ENCODE peak calls at places on chromosomes 1 and 21, in ten cellular contexts. One of them, this sample, is unnamed.

GRCh38 chr1:45326627-45327591 is at the start of gene HPDL:
- DNase-seq in left ventricle myocardium inferior: peak; percentile 63
- DNase-seq in stimulated activated naive B cell treated with anti-CD40 and anti-IgM and Interleukin-4, amounts not matched to agents 10 μg/mL and 1 μg/mL and 100 μg/mL, for 72 hours: peak; percentile 47
- DNase-seq in T follicular helper cell: peak; percentile 36
- DNase-seq in H9: peak; percentile 94
- DNase-seq in iris pigment epithelial cell: peak; percentile 41
- DNase-seq in stimulated activated naive CD4-positive, alpha-beta T cell treated with Interleukin-2 at 50 U/mL for 16 hours: peak; percentile 58
- DNase-seq in endothelial cell: peak; percentile 58
- DNase-seq in GM18507: peak; percentile 72
- DNase-seq in CD4-positive, CD25-positive, alpha-beta regulatory T cell: peak; percentile 36
- DNase-seq in this sample: peak; percentile 23

GRCh38 chr21:42465008-42465878 is 30.8 kb downstream of the RSPH1 start:
- DNase-seq in endothelial cell: no peak
- DNase-seq in iris pigment epithelial cell: no peak
- DNase-seq in left ventricle myocardium inferior: no peak
- DNase-seq in stimulated activated naive CD4-positive, alpha-beta T cell treated with Interleukin-2 at 50 U/mL for 16 hours: no peak
- DNase-seq in GM18507: no peak
- DNase-seq in H9: no peak
- DNase-seq in CD4-positive, CD25-positive, alpha-beta regulatory T cell: no peak
- DNase-seq in T follicular helper cell: no peak
- DNase-seq in stimulated activated naive B cell treated with anti-CD40 and anti-IgM and Interleukin-4, amounts not matched to agents 10 μg/mL and 1 μg/mL and 100 μg/mL, for 72 hours: peak; percentile 80
- DNase-seq in this sample: no peak

GRCh38 chr1:30616759-30617158 is 106.6 kb downstream of the MATN1 start:
- DNase-seq in GM18507: no peak
- DNase-seq in T follicular helper cell: no peak
- DNase-seq in stimulated activated naive CD4-positive, alpha-beta T cell treated with Interleukin-2 at 50 U/mL for 16 hours: no peak
- DNase-seq in CD4-positive, CD25-positive, alpha-beta regulatory T cell: no peak
- DNase-seq in H9: no peak
- DNase-seq in left ventricle myocardium inferior: no peak
- DNase-seq in iris pigment epithelial cell: no peak
- DNase-seq in stimulated activated naive B cell treated with anti-CD40 and anti-IgM and Interleukin-4, amounts not matched to agents 10 μg/mL and 1 μg/mL and 100 μg/mL, for 72 hours: no peak
- DNase-seq in endothelial cell: no peak
- DNase-seq in this sample: no peak

GRCh38 chr1:30353637-30354036 is 369.7 kb downstream of the MATN1 start:
- DNase-seq in iris pigment epithelial cell: no peak
- DNase-seq in CD4-positive, CD25-positive, alpha-beta regulatory T cell: no peak
- DNase-seq in GM18507: no peak
- DNase-seq in H9: no peak
- DNase-seq in endothelial cell: no peak
- DNase-seq in left ventricle myocardium inferior: no peak
- DNase-seq in T follicular helper cell: no peak
- DNase-seq in stimulated activated naive B cell treated with anti-CD40 and anti-IgM and Interleukin-4, amounts not matched to agents 10 μg/mL and 1 μg/mL and 100 μg/mL, for 72 hours: no peak
- DNase-seq in stimulated activated naive CD4-positive, alpha-beta T cell treated with Interleukin-2 at 50 U/mL for 16 hours: no peak
- DNase-seq in this sample: no peak

GRCh38 chr1:76090284-76091180 is 16.0 kb downstream of the ST6GALNAC3 start:
- DNase-seq in CD4-positive, CD25-positive, alpha-beta regulatory T cell: no peak
- DNase-seq in T follicular helper cell: no peak
- DNase-seq in H9: no peak
- DNase-seq in GM18507: no peak
- DNase-seq in stimulated activated naive CD4-positive, alpha-beta T cell treated with Interleukin-2 at 50 U/mL for 16 hours: no peak
- DNase-seq in left ventricle myocardium inferior: no peak
- DNase-seq in stimulated activated naive B cell treated with anti-CD40 and anti-IgM and Interleukin-4, amounts not matched to agents 10 μg/mL and 1 μg/mL and 100 μg/mL, for 72 hours: no peak
- DNase-seq in endothelial cell: no peak
- DNase-seq in iris pigment epithelial cell: peak; percentile 5
- DNase-seq in this sample: no peak

GRCh38 chr1:206925116-206925736 is 3.5 kb upstream of the FCMR start:
- DNase-seq in T follicular helper cell: peak; percentile 28
- DNase-seq in stimulated activated naive B cell treated with anti-CD40 and anti-IgM and Interleukin-4, amounts not matched to agents 10 μg/mL and 1 μg/mL and 100 μg/mL, for 72 hours: peak; percentile 84
- DNase-seq in left ventricle myocardium inferior: no peak
- DNase-seq in H9: peak; percentile 64
- DNase-seq in iris pigment epithelial cell: no peak
- DNase-seq in stimulated activated naive CD4-positive, alpha-beta T cell treated with Interleukin-2 at 50 U/mL for 16 hours: peak; percentile 38
- DNase-seq in endothelial cell: no peak
- DNase-seq in CD4-positive, CD25-positive, alpha-beta regulatory T cell: peak; percentile 35
- DNase-seq in GM18507: no peak
- DNase-seq in this sample: peak; percentile 43

GRCh38 chr1:227942716-227943261 is 4.9 kb downstream of the WNT9A start:
- DNase-seq in endothelial cell: peak; percentile 3
- DNase-seq in left ventricle myocardium inferior: no peak
- DNase-seq in T follicular helper cell: no peak
- DNase-seq in GM18507: no peak
- DNase-seq in stimulated activated naive B cell treated with anti-CD40 and anti-IgM and Interleukin-4, amounts not matched to agents 10 μg/mL and 1 μg/mL and 100 μg/mL, for 72 hours: no peak
- DNase-seq in stimulated activated naive CD4-positive, alpha-beta T cell treated with Interleukin-2 at 50 U/mL for 16 hours: no peak
- DNase-seq in CD4-positive, CD25-positive, alpha-beta regulatory T cell: no peak
- DNase-seq in H9: no peak
- DNase-seq in iris pigment epithelial cell: no peak
- DNase-seq in this sample: no peak

GRCh38 chr21:34815831-34816700 is 147.3 kb downstream of the CLIC6 start:
- DNase-seq in endothelial cell: no peak
- DNase-seq in CD4-positive, CD25-positive, alpha-beta regulatory T cell: no peak
- DNase-seq in left ventricle myocardium inferior: no peak
- DNase-seq in iris pigment epithelial cell: no peak
- DNase-seq in H9: no peak
- DNase-seq in stimulated activated naive B cell treated with anti-CD40 and anti-IgM and Interleukin-4, amounts not matched to agents 10 μg/mL and 1 μg/mL and 100 μg/mL, for 72 hours: no peak
- DNase-seq in GM18507: no peak
- DNase-seq in T follicular helper cell: no peak
- DNase-seq in stimulated activated naive CD4-positive, alpha-beta T cell treated with Interleukin-2 at 50 U/mL for 16 hours: no peak
- DNase-seq in this sample: no peak

GRCh38 chr1:223634423-223634822 is 31.1 kb downstream of the CAPN8 start:
- DNase-seq in left ventricle myocardium inferior: no peak
- DNase-seq in endothelial cell: no peak
- DNase-seq in GM18507: no peak
- DNase-seq in iris pigment epithelial cell: no peak
- DNase-seq in T follicular helper cell: no peak
- DNase-seq in stimulated activated naive CD4-positive, alpha-beta T cell treated with Interleukin-2 at 50 U/mL for 16 hours: no peak
- DNase-seq in stimulated activated naive B cell treated with anti-CD40 and anti-IgM and Interleukin-4, amounts not matched to agents 10 μg/mL and 1 μg/mL and 100 μg/mL, for 72 hours: no peak
- DNase-seq in CD4-positive, CD25-positive, alpha-beta regulatory T cell: no peak
- DNase-seq in H9: no peak
- DNase-seq in this sample: no peak